ENCODE peak calls at places on chromosome 1, in five cellular contexts. I is osteoblast, D is AG08396, L is fibroblast of gingiva, F is fibroblast of pulmonary artery. N is an unnamed sample.

GRCh38 chr1:101066260-101066936 is 40.8 kb upstream of the DPH5 start:
- DNase-seq in I (no peak), D (no peak), L (no peak), F (no peak), N (no peak)

GRCh38 chr1:70071597-70071996 is 133.8 kb downstream of the LRRC40 start:
- DNase-seq in I (no peak), D (no peak), L (peak), F (peak), N (no peak)

GRCh38 chr1:121558514-121558913 is 373.7 kb downstream of the SRGAP2C start:
- DNase-seq in I (peak), D (peak), L (peak), F (peak), N (no peak)

GRCh38 chr1:91152331-91152730 is 130.5 kb upstream of the ZNF644 start:
- DNase-seq in I (no peak), D (no peak), L (no peak), F (no peak), N (no peak)

GRCh38 chr1:67686272-67687197 is 1.5 kb downstream of the GADD45A start:
- DNase-seq in I (peak), D (peak), L (peak), F (peak), N (peak)

GRCh38 chr1:178055779-178056471 is 38.0 kb upstream of the RASAL2 start:
- DNase-seq in I (no peak), D (no peak), L (peak), F (no peak), N (peak)

GRCh38 chr1:12636098-12636950 is 7.6 kb upstream of the AADACL4 start:
- DNase-seq in I (peak), D (no peak), L (peak), F (peak), N (no peak)

GRCh38 chr1:154572433-154573167 is 5.0 kb downstream of the CHRNB2 start:
- DNase-seq in I (no peak), D (no peak), L (no peak), F (no peak), N (no peak)

GRCh38 chr1:39687243-39687642 is 4.0 kb downstream of the HPCAL4 start:
- DNase-seq in I (no peak), D (no peak), L (no peak), F (no peak), N (no peak)

GRCh38 chr1:169892819-169893644 is 664 bp downstream of the SCYL3 start:
- DNase-seq in I (peak), D (peak), L (peak), F (peak), N (peak)

GRCh38 chr1:199029855-199030254 is 391.0 kb downstream of the PTPRC start:
- DNase-seq in I (peak), D (peak), L (no peak), F (peak), N (no peak)

GRCh38 chr1:65264197-65264929 is 45.0 kb upstream of the DNAJC6 start:
- DNase-seq in I (peak), D (peak), L (peak), F (peak), N (peak)

GRCh38 chr1:36100376-36100775 is 11.7 kb downstream of the ADPRS start:
- DNase-seq in I (peak), D (no peak), L (no peak), F (no peak), N (no peak)

GRCh38 chr1:23483327-23484252 is at the start of gene ASAP3:
- DNase-seq in I (peak), D (peak), L (peak), F (peak), N (no peak)

GRCh38 chr1:78286686-78287085 is 204.1 kb upstream of the PTGFR start:
- DNase-seq in I (no peak), D (no peak), L (peak), F (peak), N (no peak)

N was measured in H54.